ENCODE peak calls at places on chromosomes 11 and 22, in eight cellular contexts. A is lower lobe of right lung, S is lung, R is AG04449, K is A549, Y is HFFc6, J is brain microvascular endothelial cell, W is cardiac muscle cell. X is an unnamed sample.

GRCh38 chr22:46512683-46513082 is 24.7 kb downstream of the CELSR1 start:
- DNase-seq in J (no peak), K (no peak), Y (no peak), A (no peak), S (no peak), R (no peak), W (no peak), X (no peak)

GRCh38 chr11:31645747-31646146 is 136.2 kb downstream of the ELP4 start:
- DNase-seq in K (peak), S (no peak), R (peak), A (no peak), Y (peak), W (peak), J (peak), X (no peak)

GRCh38 chr11:4459470-4459869 is 10.4 kb downstream of the OR52K2 start:
- DNase-seq in S (peak), K (no peak), Y (no peak), W (no peak), J (no peak), A (peak), R (no peak), X (no peak)

GRCh38 chr11:95082576-95083001 is 7.1 kb upstream of the ENDOD1 start:
- DNase-seq in J (no peak), Y (no peak), R (no peak), S (no peak), K (no peak), A (no peak), W (no peak), X (no peak)

GRCh38 chr22:28788601-28789000 is 11.8 kb downstream of the XBP1 start:
- DNase-seq in J (no peak), Y (no peak), K (no peak), R (no peak), W (no peak), A (no peak), S (no peak), X (no peak)

GRCh38 chr11:131624526-131624925 is 254.1 kb downstream of the NTM start:
- DNase-seq in W (no peak), K (no peak), R (no peak), Y (peak), A (no peak), S (no peak), J (no peak), X (no peak)

GRCh38 chr11:11027271-11027670 is 169.4 kb upstream of the ZBED5 start:
- DNase-seq in K (no peak), W (peak), J (peak), A (no peak), S (peak), R (peak), Y (peak), X (no peak)

GRCh38 chr11:128201006-128201405 is 386.4 kb downstream of the ETS1 start:
- DNase-seq in W (no peak), S (no peak), R (no peak), K (no peak), J (no peak), A (no peak), Y (no peak), X (no peak)

DNA sequence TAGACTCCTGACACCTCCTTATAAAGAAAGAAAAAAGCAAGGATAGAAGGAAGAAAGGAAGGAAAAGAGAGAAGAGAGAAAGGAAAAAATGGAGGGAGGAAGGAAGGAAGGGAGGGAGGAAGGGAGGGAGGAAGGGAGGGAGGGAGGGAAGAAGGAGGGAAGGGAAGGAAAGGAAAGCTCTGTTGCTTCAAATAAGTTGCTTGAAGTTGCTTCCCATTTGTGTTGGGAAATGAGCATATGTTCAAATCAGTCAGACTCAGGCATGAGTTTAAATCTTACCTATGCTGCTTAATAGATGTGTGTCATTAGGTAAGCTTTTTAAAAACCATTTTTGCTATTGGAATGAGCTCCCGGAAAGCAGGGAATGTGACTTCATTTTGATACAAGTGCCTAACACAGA is 6.6 kb upstream of the GAS2 start:
- DNase-seq in W (no peak), A (no peak), J (no peak), K (no peak), Y (no peak), R (no peak), S (no peak), X (no peak)
- TF ChIP-seq CTCF in W (no peak), A (no peak), J (no peak), K (no peak), Y (no peak), R (no peak), S (no peak), X (no peak)

GRCh38 chr22:26544489-26544888 is 32.2 kb upstream of the TFIP11 start:
- DNase-seq in K (no peak), R (no peak), J (no peak), A (no peak), Y (no peak), W (no peak), S (no peak), X (no peak)
- TF ChIP-seq CTCF in K (no peak), R (no peak), J (no peak), A (no peak), Y (no peak), W (no peak), S (no peak), X (no peak)

GRCh38 chr11:69594481-69594880 is 46.5 kb upstream of the CCND1 start:
- DNase-seq in W (no peak), K (no peak), A (no peak), R (no peak), Y (no peak), S (no peak), J (no peak), X (no peak)

GRCh38 chr11:69601346-69601975 is 39.5 kb upstream of the CCND1 start:
- DNase-seq in R (no peak), A (no peak), S (no peak), W (no peak), Y (no peak), J (no peak), K (no peak), X (no peak)

GRCh38 chr11:69595805-69596665 is 44.9 kb upstream of the CCND1 start:
- DNase-seq in W (no peak), A (no peak), R (no peak), K (no peak), S (no peak), J (no peak), Y (no peak), X (no peak)

GRCh38 chr11:69599502-69599901 is 41.5 kb upstream of the CCND1 start:
- DNase-seq in A (no peak), J (no peak), W (no peak), S (no peak), R (no peak), Y (no peak), K (no peak), X (no peak)

DNA sequence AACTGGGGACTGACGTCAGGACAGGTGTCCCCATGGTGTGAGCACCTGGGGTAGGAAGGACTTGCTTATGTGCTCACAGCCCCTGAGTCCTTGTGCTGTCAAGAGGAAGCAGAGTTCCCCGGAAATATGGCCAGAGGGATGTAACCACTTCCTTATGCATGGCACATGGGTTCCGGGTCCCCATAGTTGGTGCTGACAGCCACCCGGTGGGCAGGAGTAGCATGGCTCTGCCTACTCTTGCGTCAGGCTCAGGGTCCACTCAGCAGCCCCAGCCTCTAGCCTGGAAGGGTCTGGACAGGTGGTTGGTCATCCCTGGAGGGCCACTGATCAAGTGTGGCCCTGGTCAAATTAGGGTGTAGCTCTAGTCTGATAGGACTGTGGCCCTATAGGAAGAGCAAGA is 42.8 kb upstream of the CCND1 start:
- DNase-seq in K (no peak), A (no peak), R (no peak), J (no peak), W (no peak), Y (no peak), S (no peak), X (no peak)
- TF ChIP-seq CTCF in K (peak), A (peak), R (peak), J (no peak), W (peak), Y (peak), S (no peak), X (no peak)

DNA sequence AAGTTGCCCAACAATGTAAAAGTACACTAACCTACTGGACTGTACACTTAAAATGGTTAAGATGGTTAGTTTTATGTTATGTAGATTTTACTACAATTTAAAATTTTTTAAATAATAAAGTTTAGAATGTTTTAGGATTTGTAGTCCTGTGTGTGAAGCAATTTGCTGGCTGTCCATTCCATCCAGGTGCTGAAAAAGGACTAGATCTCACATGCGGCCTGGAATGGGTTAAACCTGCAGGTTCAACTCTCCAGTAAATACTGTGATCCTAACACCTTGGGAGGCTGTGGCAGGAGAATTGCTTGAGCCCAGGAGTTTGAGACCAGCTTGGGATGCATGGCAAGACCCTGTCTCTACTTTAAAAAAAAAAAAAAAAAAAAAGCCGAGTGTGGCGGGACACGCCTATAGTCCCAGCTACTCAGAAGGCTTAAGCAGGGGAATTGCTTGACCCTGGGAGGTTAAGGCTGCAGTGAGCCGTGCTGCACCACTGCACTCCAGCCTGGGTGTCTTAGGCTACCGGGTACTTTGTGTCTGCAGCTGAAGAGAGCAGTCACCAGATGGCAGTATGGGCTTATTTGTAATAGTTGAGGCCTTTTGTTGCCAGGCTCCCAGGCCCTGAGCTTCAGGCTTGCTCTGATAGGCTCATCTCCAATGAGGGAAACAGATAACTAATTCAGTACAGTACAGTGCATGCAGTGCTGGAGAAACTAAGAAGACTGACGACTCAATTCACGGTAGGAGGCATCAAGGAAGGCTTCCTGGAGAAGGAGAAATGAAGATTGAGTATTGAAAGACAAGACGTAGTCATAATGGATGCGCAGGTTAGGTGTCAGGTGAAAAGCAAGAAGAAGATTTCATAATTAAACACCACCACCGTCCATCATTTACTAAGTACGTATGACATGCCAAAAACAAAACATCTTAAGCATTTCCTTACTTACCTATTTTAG is 64.7 kb upstream of the ASPHD2 start:
- DNase-seq in K (peak), W (peak), S (peak), A (peak), J (peak), Y (peak), R (no peak), X (peak)
- TF ChIP-seq CTCF in K (peak), W (peak), S (peak), A (peak), J (peak), Y (peak), R (peak), X (peak)

GRCh38 chr11:28108909-28109308 is 721 bp downstream of the METTL15 start:
- DNase-seq in R (no peak), K (no peak), J (no peak), Y (no peak), S (no peak), W (no peak), A (no peak), X (no peak)

GRCh38 chr11:28107331-28107725 is 628 bp downstream of the KIF18A start:
- DNase-seq in K (no peak), Y (no peak), A (no peak), R (no peak), J (peak), W (peak), S (no peak), X (peak)

GRCh38 chr11:28110839-28111235 is 2.6 kb downstream of the METTL15 start:
- DNase-seq in S (no peak), Y (no peak), J (no peak), A (no peak), K (no peak), R (no peak), W (peak), X (no peak)

GRCh38 chr11:28107726-28108618 is at the start of the genes KIF18A and METTL15:
- DNase-seq in K (peak), R (peak), W (peak), S (peak), Y (peak), A (peak), J (peak), X (peak)

DNA sequence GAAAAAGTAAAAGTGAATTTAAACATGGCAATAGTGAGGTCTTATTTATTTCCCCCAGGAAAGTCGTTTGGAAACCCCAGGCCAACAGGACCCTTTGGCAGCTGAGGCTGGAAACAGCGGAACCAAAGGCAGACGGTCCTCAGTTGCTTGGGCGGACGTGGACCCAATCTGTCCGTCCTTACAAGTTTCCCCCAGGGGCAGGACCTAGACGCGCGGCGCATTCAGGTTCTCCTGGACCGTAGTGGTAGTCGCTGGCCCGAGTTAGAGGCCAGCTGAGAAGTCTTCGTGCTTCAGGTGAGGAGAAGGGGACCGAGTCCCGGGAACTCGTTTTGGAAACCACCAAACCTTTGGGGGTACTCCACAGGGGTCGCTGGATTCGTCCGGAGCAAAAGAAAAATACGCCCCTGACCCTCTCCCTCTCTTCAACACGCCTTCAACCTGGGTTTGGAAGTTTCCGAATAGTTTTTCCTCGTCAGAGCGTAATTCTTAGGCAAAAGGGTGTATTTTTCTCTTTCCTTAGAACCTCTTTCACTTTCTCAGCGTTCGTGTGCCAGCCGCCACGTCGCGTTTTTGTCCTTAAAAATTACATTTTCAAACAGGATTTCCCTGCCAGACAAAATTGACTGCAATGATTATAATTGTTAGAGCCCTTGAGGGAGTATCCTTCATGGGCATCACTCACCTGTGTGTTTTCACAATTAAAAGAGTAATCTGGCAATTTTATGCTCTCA is 2.1 kb downstream of the METTL15 start:
- DNase-seq in K (peak), Y (peak), W (peak), J (peak), A (peak), S (peak), R (peak), X (peak)
- TF ChIP-seq CTCF in K (no peak), Y (no peak), W (no peak), J (peak), A (no peak), S (no peak), R (no peak), X (no peak)

GRCh38 chr11:59141673-59142460 is 789 bp upstream of the FAM111A start:
- DNase-seq in K (no peak), A (no peak), R (no peak), J (no peak), Y (peak), S (no peak), W (peak), X (no peak)

GRCh38 chr11:59142530-59143507 is at the start of gene FAM111A:
- DNase-seq in S (peak), Y (peak), R (peak), A (peak), W (peak), J (peak), K (peak), X (peak)

GRCh38 chr11:59144096-59144495 is 1.4 kb downstream of the FAM111A start:
- DNase-seq in A (no peak), J (no peak), Y (no peak), W (no peak), R (no peak), K (no peak), S (no peak), X (no peak)

GRCh38 chr11:59145534-59145933 is 2.9 kb downstream of the FAM111A start:
- DNase-seq in Y (peak), W (peak), A (no peak), K (no peak), J (no peak), S (no peak), R (peak), X (no peak)

DNA sequence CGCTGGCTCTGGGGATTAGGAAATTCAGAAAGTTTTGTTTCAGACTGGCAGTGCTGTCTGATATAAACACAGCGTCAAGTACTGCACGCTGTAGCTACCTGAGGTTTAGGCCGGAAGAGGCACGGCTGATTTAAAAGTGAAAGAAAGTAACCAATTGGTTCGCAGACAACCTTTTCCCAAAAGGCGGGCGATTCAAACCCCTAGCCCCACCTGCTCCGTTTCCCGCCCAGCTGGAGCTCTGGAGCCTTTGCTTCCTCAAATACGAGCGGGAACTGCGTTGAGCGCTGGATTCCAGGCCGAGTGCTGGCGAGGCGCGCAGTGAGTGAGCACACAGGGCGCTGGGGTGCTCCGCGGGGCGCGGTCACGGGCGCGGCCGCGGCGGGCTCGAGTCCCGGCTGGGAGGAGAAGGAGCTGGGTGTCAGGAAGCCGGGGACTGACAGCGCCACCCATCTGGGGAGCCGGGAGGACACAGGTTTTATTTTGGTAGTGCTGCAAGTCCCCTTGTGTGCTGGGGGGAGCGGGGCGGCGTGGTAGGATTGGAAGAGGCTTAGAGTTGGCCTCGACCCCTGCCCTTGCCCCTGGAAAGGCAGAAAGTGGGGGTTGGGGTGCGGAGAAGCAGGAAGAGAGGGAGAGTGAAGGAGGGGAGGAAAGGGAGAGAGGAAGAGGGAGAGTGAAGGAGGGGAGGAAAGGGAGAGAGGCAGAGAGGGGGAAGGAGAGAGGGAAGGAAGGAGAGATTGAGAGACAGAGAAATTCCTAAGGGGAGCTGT is 2.1 kb downstream of the FAM111A start:
- DNase-seq in Y (peak), J (peak), A (peak), W (peak), K (peak), S (peak), R (no peak), X (peak)
- TF ChIP-seq CTCF in Y (peak), J (peak), A (peak), W (peak), K (no peak), S (no peak), R (peak), X (no peak)

DNA sequence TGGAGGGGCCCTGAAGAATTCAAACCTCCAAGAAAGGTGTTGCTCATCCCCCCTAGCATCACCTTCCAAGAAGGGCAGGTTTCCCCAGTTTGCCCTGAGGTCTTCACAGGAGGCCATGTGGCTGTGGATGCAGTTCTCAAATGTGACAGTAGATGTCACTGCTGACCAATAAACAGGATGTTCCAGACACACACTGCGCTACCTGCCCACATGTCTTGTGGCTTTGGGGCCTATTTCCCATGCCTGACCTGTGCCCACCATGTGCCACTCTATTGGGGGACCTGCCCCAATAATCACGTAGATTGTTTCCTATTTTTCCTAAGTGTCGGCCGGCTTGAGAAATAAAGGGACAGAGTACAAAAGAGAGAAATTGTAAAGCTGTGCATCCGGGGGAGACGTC is 4.5 kb downstream of the GSTT2 start:
- DNase-seq in R (no peak), A (no peak), Y (no peak), W (peak), K (no peak), S (peak), J (no peak), X (no peak)
- TF ChIP-seq CTCF in R (peak), A (peak), Y (peak), W (peak), K (peak), S (peak), J (peak), X (no peak)

GRCh38 chr11:104905271-104905670 is 7.0 kb upstream of the CASP12 start:
- DNase-seq in S (no peak), Y (no peak), K (no peak), A (no peak), J (no peak), R (no peak), W (no peak), X (no peak)
- TF ChIP-seq CTCF in S (no peak), Y (peak), K (no peak), A (no peak), J (peak), R (no peak), W (peak), X (peak)

X was measured in nephron progenitor cell.